ENCODE peak calls at places on chromosomes 5 and 9, in six cellular contexts. B, U, C, K, I and W are unnamed samples.

GRCh38 chr9:33719581-33720374 is 75.6 kb upstream of the PRSS3 start:
- DNase-seq in B (peak), U (no peak), C (peak), K (peak), I (no peak), W (peak)

GRCh38 chr9:18861599-18862546 is 171.1 kb downstream of the SAXO1 start:
- DNase-seq in B (no peak), U (peak), C (peak), K (peak), I (peak), W (no peak)

GRCh38 chr5:124546643-124547042 is 199.8 kb downstream of the ZNF608 start:
- DNase-seq in B (no peak), U (peak), C (peak), K (no peak), I (no peak), W (peak)

GRCh38 chr5:6256901-6257300 is 121.4 kb downstream of the MED10 start:
- DNase-seq in B (no peak), U (no peak), C (no peak), K (no peak), I (no peak), W (no peak)

GRCh38 chr5:84242286-84242685 is 142.4 kb downstream of the EDIL3 start:
- DNase-seq in B (no peak), U (peak), C (no peak), K (no peak), I (no peak), W (no peak)

GRCh38 chr5:75461679-75462078 is 49.8 kb downstream of the CERT1 start:
- DNase-seq in B (peak), U (peak), C (no peak), K (no peak), I (no peak), W (no peak)

GRCh38 chr9:84266087-84266561 is 74.4 kb downstream of the SLC28A3 start:
- DNase-seq in B (no peak), U (no peak), C (peak), K (no peak), I (no peak), W (no peak)

GRCh38 chr9:107945961-107946360 is 456.4 kb upstream of the KLF4 start:
- DNase-seq in B (no peak), U (no peak), C (no peak), K (no peak), I (no peak), W (no peak)

GRCh38 chr5:35974570-35974969 is 16.6 kb downstream of the UGT3A1 start:
- DNase-seq in B (no peak), U (no peak), C (no peak), K (no peak), I (no peak), W (no peak)

GRCh38 chr5:127754259-127754658 is 51.1 kb downstream of the CCDC192 start:
- DNase-seq in B (no peak), U (peak), C (no peak), K (no peak), I (no peak), W (peak)

GRCh38 chr9:115393976-115394775 is 276.2 kb upstream of the TNC start:
- DNase-seq in B (no peak), U (no peak), C (no peak), K (no peak), I (no peak), W (no peak)

GRCh38 chr5:97181856-97182545 is 1.0 kb downstream of the RIOK2 start:
- DNase-seq in B (no peak), U (peak), C (no peak), K (no peak), I (no peak), W (no peak)

GRCh38 chr9:28946648-28947047 is 1373.4 kb upstream of the C9orf72 start:
- DNase-seq in B (no peak), U (no peak), C (no peak), K (no peak), I (no peak), W (no peak)

GRCh38 chr9:3916420-3916819 is 383.4 kb downstream of the GLIS3 start:
- DNase-seq in B (no peak), U (no peak), C (no peak), K (no peak), I (no peak), W (no peak)

GRCh38 chr5:96196890-96197289 is 235.2 kb upstream of the ELL2 start:
- DNase-seq in B (no peak), U (no peak), C (no peak), K (no peak), I (no peak), W (no peak)

GRCh38 chr5:73422164-73422563 is 26.4 kb downstream of the FOXD1 start:
- DNase-seq in B (no peak), U (no peak), C (peak), K (no peak), I (no peak), W (no peak)
- TF ChIP-seq CTCF in B (peak), U (no peak), C (peak), K (no peak), I (no peak), W (no peak)

GRCh38 chr5:156892223-156892622 is 42.1 kb downstream of the PPP1R2B start:
- DNase-seq in B (no peak), U (no peak), C (peak), K (no peak), I (no peak), W (no peak)
- TF ChIP-seq CTCF in B (no peak), U (no peak), C (peak), K (no peak), I (no peak), W (no peak)

GRCh38 chr5:42636425-42636824 is 120.2 kb upstream of the CCDC152 start:
- DNase-seq in B (no peak), U (no peak), C (no peak), K (no peak), I (no peak), W (no peak)
- TF ChIP-seq CTCF in B (peak), U (no peak), C (peak), K (no peak), I (peak), W (no peak)

GRCh38 chr9:2053883-2054845 is 39.0 kb downstream of the SMARCA2 start:
- DNase-seq in B (peak), U (peak), C (no peak), K (no peak), I (no peak), W (no peak)
- TF ChIP-seq CTCF in B (no peak), U (no peak), C (no peak), K (no peak), I (no peak), W (no peak)

GRCh38 chr5:78799254-78800017 is 150.9 kb upstream of the LHFPL2 start:
- DNase-seq in B (no peak), U (peak), C (no peak), K (no peak), I (no peak), W (no peak)
- TF ChIP-seq CTCF in B (no peak), U (peak), C (peak), K (no peak), I (no peak), W (no peak)

GRCh38 chr5:151683444-151683843 is 3.3 kb downstream of the SPARC start:
- DNase-seq in B (no peak), U (no peak), C (no peak), K (no peak), I (no peak), W (no peak)

GRCh38 chr5:151685749-151686672 is 704 bp downstream of the SPARC start:
- DNase-seq in B (no peak), U (no peak), C (peak), K (no peak), I (no peak), W (no peak)

GRCh38 chr5:151683936-151684586 is 2.7 kb downstream of the SPARC start:
- DNase-seq in B (no peak), U (no peak), C (no peak), K (no peak), I (no peak), W (no peak)

GRCh38 chr5:151682751-151683331 is 3.9 kb downstream of the SPARC start:
- DNase-seq in B (no peak), U (peak), C (no peak), K (no peak), I (peak), W (no peak)

DNA sequence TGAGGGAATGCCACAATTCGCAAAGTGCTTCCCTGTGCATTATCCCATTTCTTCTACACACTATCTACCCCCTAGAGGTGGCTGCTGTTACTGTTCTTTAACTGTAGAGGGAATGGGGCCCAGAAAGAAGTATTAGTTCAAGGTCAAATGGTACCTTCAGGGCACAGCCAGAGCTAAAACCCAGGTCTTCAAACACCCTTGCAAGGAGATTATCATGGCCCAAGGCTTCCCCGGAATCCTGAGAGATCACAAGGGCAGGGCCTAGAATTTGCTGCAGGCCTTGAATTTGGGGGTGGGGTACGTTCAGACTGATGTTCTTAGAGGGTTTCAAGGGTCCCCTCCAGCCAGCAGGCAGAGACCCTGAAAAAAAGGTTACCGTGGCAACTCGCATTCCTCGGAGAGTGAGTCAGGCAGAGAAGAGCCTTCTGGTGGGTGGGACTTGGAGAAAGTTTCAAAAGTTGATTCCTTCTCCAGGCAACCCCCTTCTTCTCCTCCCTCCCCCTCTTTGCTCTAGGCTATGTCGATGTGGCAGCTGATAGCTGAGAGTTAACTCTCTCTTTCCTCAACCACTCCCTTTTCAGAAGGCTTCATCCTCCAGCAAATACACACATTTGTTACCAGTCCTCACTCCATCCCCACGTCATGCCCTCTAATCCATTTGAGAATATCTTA is 1.9 kb downstream of the SPARC start:
- DNase-seq in B (no peak), U (peak), C (peak), K (peak), I (no peak), W (peak)
- TF ChIP-seq CTCF in B (peak), U (peak), C (peak), K (peak), I (peak), W (no peak)

GRCh38 chr9:35910613-35911488 is 1.6 kb downstream of the SPAAR start:
- DNase-seq in B (no peak), U (peak), C (peak), K (no peak), I (peak), W (peak)
- TF ChIP-seq CTCF in B (peak), U (peak), C (peak), K (peak), I (peak), W (peak)

GRCh38 chr5:102792705-102793104 is 37.6 kb downstream of the PAM start:
- DNase-seq in B (no peak), U (no peak), C (peak), K (no peak), I (no peak), W (no peak)
- TF ChIP-seq CTCF in B (peak), U (peak), C (peak), K (peak), I (peak), W (no peak)